ENCODE peak calls at places on chromosome 5, in ten cellular contexts. One of them, this sample, is unnamed.

GRCh38 chr5:164053123-164053522 is 547.7 kb downstream of the MAT2B start:
- DNase-seq in M059J: no peak
- DNase-seq in SK-N-MC: no peak
- DNase-seq in nephron progenitor cell: no peak
- DNase-seq in progenitor cell of endocrine pancreas: no peak
- DNase-seq in T-helper 22 cell: no peak
- DNase-seq in RCC 7860: no peak
- DNase-seq in stimulated activated CD4-positive, alpha-beta T cell treated with anti-CD3 and anti-CD28 coated beads, Interleukin-2, amount 100 ng/mL, for 48 hours: no peak
- DNase-seq in NCI-H2029 treated with DMSO at 0.1 percent for 48 hours: no peak
- DNase-seq in AG08396: no peak
- DNase-seq in this sample: no peak

GRCh38 chr5:62042007-62042406 is 264.0 kb upstream of the KIF2A start:
- DNase-seq in NCI-H2029 treated with DMSO at 0.1 percent for 48 hours: no peak
- DNase-seq in AG08396: no peak
- DNase-seq in RCC 7860: no peak
- DNase-seq in T-helper 22 cell: no peak
- DNase-seq in stimulated activated CD4-positive, alpha-beta T cell treated with anti-CD3 and anti-CD28 coated beads, Interleukin-2, amount 100 ng/mL, for 48 hours: no peak
- DNase-seq in nephron progenitor cell: no peak
- DNase-seq in M059J: no peak
- DNase-seq in progenitor cell of endocrine pancreas: no peak
- DNase-seq in SK-N-MC: no peak
- DNase-seq in this sample: no peak

GRCh38 chr5:124583469-124584350 is 162.7 kb downstream of the ZNF608 start:
- DNase-seq in nephron progenitor cell: no peak
- DNase-seq in T-helper 22 cell: no peak
- DNase-seq in SK-N-MC: no peak
- DNase-seq in NCI-H2029 treated with DMSO at 0.1 percent for 48 hours: peak; percentile 95
- DNase-seq in AG08396: peak; percentile 51
- DNase-seq in stimulated activated CD4-positive, alpha-beta T cell treated with anti-CD3 and anti-CD28 coated beads, Interleukin-2, amount 100 ng/mL, for 48 hours: no peak
- DNase-seq in progenitor cell of endocrine pancreas: no peak
- DNase-seq in RCC 7860: peak; percentile 79
- DNase-seq in M059J: peak; percentile 88
- DNase-seq in this sample: no peak

GRCh38 chr5:6899215-6899614 is 186.0 kb downstream of the TENT4A start:
- DNase-seq in AG08396: no peak
- DNase-seq in T-helper 22 cell: no peak
- DNase-seq in stimulated activated CD4-positive, alpha-beta T cell treated with anti-CD3 and anti-CD28 coated beads, Interleukin-2, amount 100 ng/mL, for 48 hours: no peak
- DNase-seq in SK-N-MC: no peak
- DNase-seq in RCC 7860: no peak
- DNase-seq in nephron progenitor cell: no peak
- DNase-seq in NCI-H2029 treated with DMSO at 0.1 percent for 48 hours: peak; percentile 39
- DNase-seq in progenitor cell of endocrine pancreas: no peak
- DNase-seq in M059J: peak; percentile 9
- DNase-seq in this sample: no peak

GRCh38 chr5:56740000-56740399 is 75.3 kb upstream of the MAP3K1 start:
- DNase-seq in T-helper 22 cell: no peak
- DNase-seq in RCC 7860: no peak
- DNase-seq in SK-N-MC: no peak
- DNase-seq in nephron progenitor cell: no peak
- DNase-seq in progenitor cell of endocrine pancreas: no peak
- DNase-seq in stimulated activated CD4-positive, alpha-beta T cell treated with anti-CD3 and anti-CD28 coated beads, Interleukin-2, amount 100 ng/mL, for 48 hours: no peak
- DNase-seq in AG08396: no peak
- DNase-seq in M059J: no peak
- DNase-seq in NCI-H2029 treated with DMSO at 0.1 percent for 48 hours: no peak
- DNase-seq in this sample: no peak

GRCh38 chr5:148060881-148061280 is 2.9 kb upstream of the SPINK5 start:
- DNase-seq in progenitor cell of endocrine pancreas: no peak
- DNase-seq in nephron progenitor cell: no peak
- DNase-seq in T-helper 22 cell: no peak
- DNase-seq in stimulated activated CD4-positive, alpha-beta T cell treated with anti-CD3 and anti-CD28 coated beads, Interleukin-2, amount 100 ng/mL, for 48 hours: no peak
- DNase-seq in RCC 7860: no peak
- DNase-seq in M059J: no peak
- DNase-seq in SK-N-MC: no peak
- DNase-seq in AG08396: no peak
- DNase-seq in NCI-H2029 treated with DMSO at 0.1 percent for 48 hours: no peak
- DNase-seq in this sample: no peak

GRCh38 chr5:97495301-97495700 is 312.3 kb upstream of the RIOK2 start:
- DNase-seq in stimulated activated CD4-positive, alpha-beta T cell treated with anti-CD3 and anti-CD28 coated beads, Interleukin-2, amount 100 ng/mL, for 48 hours: no peak
- DNase-seq in NCI-H2029 treated with DMSO at 0.1 percent for 48 hours: no peak
- DNase-seq in AG08396: no peak
- DNase-seq in T-helper 22 cell: no peak
- DNase-seq in nephron progenitor cell: no peak
- DNase-seq in progenitor cell of endocrine pancreas: no peak
- DNase-seq in M059J: no peak
- DNase-seq in SK-N-MC: no peak
- DNase-seq in RCC 7860: no peak
- DNase-seq in this sample: no peak

GRCh38 chr5:178357127-178357526 is 124.5 kb upstream of the PHYKPL start:
- DNase-seq in stimulated activated CD4-positive, alpha-beta T cell treated with anti-CD3 and anti-CD28 coated beads, Interleukin-2, amount 100 ng/mL, for 48 hours: no peak
- DNase-seq in AG08396: no peak
- DNase-seq in NCI-H2029 treated with DMSO at 0.1 percent for 48 hours: no peak
- DNase-seq in RCC 7860: no peak
- DNase-seq in T-helper 22 cell: no peak
- DNase-seq in M059J: no peak
- DNase-seq in SK-N-MC: no peak
- DNase-seq in progenitor cell of endocrine pancreas: no peak
- DNase-seq in nephron progenitor cell: peak; percentile 82
- DNase-seq in this sample: peak; percentile 9

GRCh38 chr5:135894789-135895188 is 852 bp downstream of the IL9 start:
- DNase-seq in SK-N-MC: no peak
- DNase-seq in progenitor cell of endocrine pancreas: no peak
- DNase-seq in RCC 7860: no peak
- DNase-seq in nephron progenitor cell: no peak
- DNase-seq in AG08396: no peak
- DNase-seq in NCI-H2029 treated with DMSO at 0.1 percent for 48 hours: no peak
- DNase-seq in T-helper 22 cell: no peak
- DNase-seq in stimulated activated CD4-positive, alpha-beta T cell treated with anti-CD3 and anti-CD28 coated beads, Interleukin-2, amount 100 ng/mL, for 48 hours: no peak
- DNase-seq in M059J: no peak
- DNase-seq in this sample: peak; percentile 74

GRCh38 chr5:145834917-145835838 is at the start of gene PRELID2:
- DNase-seq in SK-N-MC: no peak
- DNase-seq in M059J: peak; percentile 90
- DNase-seq in T-helper 22 cell: peak; percentile 44
- DNase-seq in nephron progenitor cell: peak; percentile 92
- DNase-seq in AG08396: peak; percentile 90
- DNase-seq in RCC 7860: peak; percentile 87
- DNase-seq in progenitor cell of endocrine pancreas: peak; percentile 82
- DNase-seq in NCI-H2029 treated with DMSO at 0.1 percent for 48 hours: peak; percentile 29
- DNase-seq in stimulated activated CD4-positive, alpha-beta T cell treated with anti-CD3 and anti-CD28 coated beads, Interleukin-2, amount 100 ng/mL, for 48 hours: peak; percentile 49
- DNase-seq in this sample: peak; percentile 96

GRCh38 chr5:135034186-135034962 is at the start of gene PITX1:
- DNase-seq in M059J: peak; percentile 59
- DNase-seq in NCI-H2029 treated with DMSO at 0.1 percent for 48 hours: peak; percentile 22
- DNase-seq in T-helper 22 cell: no peak
- DNase-seq in SK-N-MC: no peak
- DNase-seq in AG08396: peak; percentile 85
- DNase-seq in nephron progenitor cell: peak; percentile 73
- DNase-seq in progenitor cell of endocrine pancreas: no peak
- DNase-seq in RCC 7860: peak; percentile 21
- DNase-seq in stimulated activated CD4-positive, alpha-beta T cell treated with anti-CD3 and anti-CD28 coated beads, Interleukin-2, amount 100 ng/mL, for 48 hours: no peak
- DNase-seq in this sample: peak; percentile 89

GRCh38 chr5:100647461-100648230 is 112.5 kb downstream of the FAM174A start:
- DNase-seq in T-helper 22 cell: no peak
- DNase-seq in stimulated activated CD4-positive, alpha-beta T cell treated with anti-CD3 and anti-CD28 coated beads, Interleukin-2, amount 100 ng/mL, for 48 hours: no peak
- DNase-seq in nephron progenitor cell: peak; percentile 5
- DNase-seq in SK-N-MC: no peak
- DNase-seq in AG08396: no peak
- DNase-seq in RCC 7860: peak; percentile 15
- DNase-seq in NCI-H2029 treated with DMSO at 0.1 percent for 48 hours: peak; percentile 49
- DNase-seq in progenitor cell of endocrine pancreas: no peak
- DNase-seq in M059J: peak; percentile 24
- DNase-seq in this sample: no peak

GRCh38 chr5:5951953-5952352 is 426.4 kb downstream of the MED10 start:
- DNase-seq in stimulated activated CD4-positive, alpha-beta T cell treated with anti-CD3 and anti-CD28 coated beads, Interleukin-2, amount 100 ng/mL, for 48 hours: no peak
- DNase-seq in SK-N-MC: no peak
- DNase-seq in M059J: no peak
- DNase-seq in NCI-H2029 treated with DMSO at 0.1 percent for 48 hours: no peak
- DNase-seq in nephron progenitor cell: no peak
- DNase-seq in RCC 7860: no peak
- DNase-seq in progenitor cell of endocrine pancreas: no peak
- DNase-seq in AG08396: no peak
- DNase-seq in T-helper 22 cell: no peak
- DNase-seq in this sample: no peak

GRCh38 chr5:53364098-53364497 is 116.3 kb upstream of the FST start:
- DNase-seq in AG08396: no peak
- DNase-seq in progenitor cell of endocrine pancreas: no peak
- DNase-seq in T-helper 22 cell: no peak
- DNase-seq in NCI-H2029 treated with DMSO at 0.1 percent for 48 hours: no peak
- DNase-seq in nephron progenitor cell: no peak
- DNase-seq in SK-N-MC: no peak
- DNase-seq in RCC 7860: no peak
- DNase-seq in stimulated activated CD4-positive, alpha-beta T cell treated with anti-CD3 and anti-CD28 coated beads, Interleukin-2, amount 100 ng/mL, for 48 hours: no peak
- DNase-seq in M059J: no peak
- DNase-seq in this sample: no peak

GRCh38 chr5:177403826-177404640 is 3.6 kb upstream of the PFN3 start:
- DNase-seq in progenitor cell of endocrine pancreas: peak; percentile 61
- DNase-seq in RCC 7860: peak; percentile 77
- DNase-seq in AG08396: peak; percentile 95
- DNase-seq in nephron progenitor cell: peak; percentile 82
- DNase-seq in stimulated activated CD4-positive, alpha-beta T cell treated with anti-CD3 and anti-CD28 coated beads, Interleukin-2, amount 100 ng/mL, for 48 hours: peak; percentile 81
- DNase-seq in NCI-H2029 treated with DMSO at 0.1 percent for 48 hours: peak; percentile 27
- DNase-seq in SK-N-MC: no peak
- DNase-seq in M059J: peak; percentile 83
- DNase-seq in T-helper 22 cell: peak; percentile 74
- DNase-seq in this sample: peak; percentile 87

GRCh38 chr5:31209341-31209740 is 15.9 kb downstream of the CDH6 start:
- DNase-seq in M059J: no peak
- DNase-seq in T-helper 22 cell: no peak
- DNase-seq in nephron progenitor cell: no peak
- DNase-seq in NCI-H2029 treated with DMSO at 0.1 percent for 48 hours: no peak
- DNase-seq in AG08396: no peak
- DNase-seq in SK-N-MC: no peak
- DNase-seq in RCC 7860: no peak
- DNase-seq in progenitor cell of endocrine pancreas: no peak
- DNase-seq in stimulated activated CD4-positive, alpha-beta T cell treated with anti-CD3 and anti-CD28 coated beads, Interleukin-2, amount 100 ng/mL, for 48 hours: no peak
- DNase-seq in this sample: no peak

GRCh38 chr5:121263456-121263855 is 588.2 kb upstream of the FTMT start:
- DNase-seq in AG08396: no peak
- DNase-seq in nephron progenitor cell: no peak
- DNase-seq in NCI-H2029 treated with DMSO at 0.1 percent for 48 hours: no peak
- DNase-seq in stimulated activated CD4-positive, alpha-beta T cell treated with anti-CD3 and anti-CD28 coated beads, Interleukin-2, amount 100 ng/mL, for 48 hours: no peak
- DNase-seq in progenitor cell of endocrine pancreas: no peak
- DNase-seq in RCC 7860: no peak
- DNase-seq in M059J: no peak
- DNase-seq in T-helper 22 cell: no peak
- DNase-seq in SK-N-MC: no peak
- DNase-seq in this sample: no peak

GRCh38 chr5:174925586-174925985 is 201.2 kb downstream of the MSX2 start:
- DNase-seq in stimulated activated CD4-positive, alpha-beta T cell treated with anti-CD3 and anti-CD28 coated beads, Interleukin-2, amount 100 ng/mL, for 48 hours: no peak
- DNase-seq in NCI-H2029 treated with DMSO at 0.1 percent for 48 hours: no peak
- DNase-seq in T-helper 22 cell: no peak
- DNase-seq in RCC 7860: no peak
- DNase-seq in AG08396: no peak
- DNase-seq in SK-N-MC: no peak
- DNase-seq in progenitor cell of endocrine pancreas: no peak
- DNase-seq in M059J: no peak
- DNase-seq in nephron progenitor cell: no peak
- DNase-seq in this sample: no peak

GRCh38 chr5:88834108-88834462 is 48.9 kb downstream of the MEF2C start:
- DNase-seq in T-helper 22 cell: no peak
- DNase-seq in RCC 7860: no peak
- DNase-seq in AG08396: no peak
- DNase-seq in M059J: no peak
- DNase-seq in stimulated activated CD4-positive, alpha-beta T cell treated with anti-CD3 and anti-CD28 coated beads, Interleukin-2, amount 100 ng/mL, for 48 hours: no peak
- DNase-seq in progenitor cell of endocrine pancreas: no peak
- DNase-seq in nephron progenitor cell: no peak
- DNase-seq in SK-N-MC: no peak
- DNase-seq in NCI-H2029 treated with DMSO at 0.1 percent for 48 hours: no peak
- DNase-seq in this sample: no peak

GRCh38 chr5:128613757-128614156 is 75.7 kb upstream of the FBN2 start:
- DNase-seq in T-helper 22 cell: no peak
- DNase-seq in nephron progenitor cell: no peak
- DNase-seq in SK-N-MC: no peak
- DNase-seq in AG08396: no peak
- DNase-seq in NCI-H2029 treated with DMSO at 0.1 percent for 48 hours: no peak
- DNase-seq in progenitor cell of endocrine pancreas: no peak
- DNase-seq in RCC 7860: no peak
- DNase-seq in M059J: no peak
- DNase-seq in stimulated activated CD4-positive, alpha-beta T cell treated with anti-CD3 and anti-CD28 coated beads, Interleukin-2, amount 100 ng/mL, for 48 hours: no peak
- DNase-seq in this sample: no peak

GRCh38 chr5:79133657-79134451 is 22.2 kb downstream of the BHMT start:
- DNase-seq in T-helper 22 cell: no peak
- DNase-seq in nephron progenitor cell: peak; percentile 76
- DNase-seq in RCC 7860: peak; percentile 41
- DNase-seq in AG08396: peak; percentile 70
- DNase-seq in M059J: peak; percentile 71
- DNase-seq in NCI-H2029 treated with DMSO at 0.1 percent for 48 hours: peak; percentile 71
- DNase-seq in stimulated activated CD4-positive, alpha-beta T cell treated with anti-CD3 and anti-CD28 coated beads, Interleukin-2, amount 100 ng/mL, for 48 hours: peak; percentile 64
- DNase-seq in progenitor cell of endocrine pancreas: peak; percentile 51
- DNase-seq in SK-N-MC: peak; percentile 86
- DNase-seq in this sample: peak; percentile 56

GRCh38 chr5:135375040-135375439 is 24.0 kb downstream of the MACROH2A1 start:
- DNase-seq in stimulated activated CD4-positive, alpha-beta T cell treated with anti-CD3 and anti-CD28 coated beads, Interleukin-2, amount 100 ng/mL, for 48 hours: no peak
- DNase-seq in T-helper 22 cell: no peak
- DNase-seq in RCC 7860: no peak
- DNase-seq in NCI-H2029 treated with DMSO at 0.1 percent for 48 hours: no peak
- DNase-seq in SK-N-MC: no peak
- DNase-seq in nephron progenitor cell: no peak
- DNase-seq in progenitor cell of endocrine pancreas: no peak
- DNase-seq in AG08396: no peak
- DNase-seq in M059J: no peak
- DNase-seq in this sample: no peak